ENCODE peak calls at places on chromosome 19, in ten cellular contexts. M, N, Q, Z, A, B, K, T, E and O are unnamed samples.

GRCh38 chr19:46551175-46551574 is 50.0 kb upstream of the CALM3 start:
- ATAC-seq in M (no peak), K (no peak), Z (peak; percentile 38), T (peak; percentile 21), N (no peak), A (no peak), B (no peak), E (no peak), Q (no peak), O (no peak)

GRCh38 chr19:3608750-3609322 is 2.2 kb upstream of the TBXA2R start:
- ATAC-seq in K (no peak), Z (peak; percentile 7), B (peak; percentile 4), E (no peak), A (no peak), T (no peak), Q (no peak), N (no peak), M (peak; percentile 25), O (no peak)

GRCh38 chr19:33391631-33392249 is 18.2 kb downstream of the CEBPG start:
- ATAC-seq in Q (no peak), A (peak; percentile 5), M (no peak), K (no peak), N (no peak), E (peak; percentile 21), T (no peak), Z (peak; percentile 6), B (peak; percentile 37), O (no peak)

GRCh38 chr19:7216373-7216902 is 77.8 kb downstream of the INSR start:
- ATAC-seq in Q (no peak), Z (no peak), A (no peak), T (no peak), K (no peak), N (no peak), E (no peak), M (no peak), B (no peak), O (no peak)

GRCh38 chr19:58368561-58369360 is 6.2 kb upstream of the ZNF497 start:
- ATAC-seq in Q (no peak), N (no peak), Z (no peak), B (no peak), K (no peak), M (no peak), E (no peak), A (no peak), T (no peak), O (no peak)

GRCh38 chr19:19821366-19822147 is at the start of gene ZNF506:
- ATAC-seq in N (peak; percentile 98), B (no peak), Z (peak; percentile 97), K (peak; percentile 98), E (peak; percentile 81), A (no peak), Q (no peak), M (peak; percentile 98), T (peak; percentile 99), O (peak; percentile 99)

GRCh38 chr19:47542030-47542475 is 27.2 kb upstream of the NAPA start:
- ATAC-seq in M (peak; percentile 91), N (peak; percentile 63), E (no peak), B (no peak), Q (no peak), A (no peak), T (no peak), Z (no peak), K (no peak), O (peak; percentile 45)

GRCh38 chr19:18401580-18402112 is 4.2 kb upstream of the LRRC25 start:
- ATAC-seq in T (peak; percentile 76), A (peak; percentile 76), Z (peak; percentile 63), K (peak; percentile 30), N (peak; percentile 59), Q (peak; percentile 83), M (peak; percentile 81), E (peak; percentile 94), B (peak; percentile 94), O (peak; percentile 76)

GRCh38 chr19:28873301-28873700 is 339.6 kb downstream of the UQCRFS1 start:
- ATAC-seq in Z (no peak), B (no peak), T (no peak), Q (no peak), M (no peak), N (no peak), A (no peak), K (no peak), E (no peak), O (no peak)

DNA sequence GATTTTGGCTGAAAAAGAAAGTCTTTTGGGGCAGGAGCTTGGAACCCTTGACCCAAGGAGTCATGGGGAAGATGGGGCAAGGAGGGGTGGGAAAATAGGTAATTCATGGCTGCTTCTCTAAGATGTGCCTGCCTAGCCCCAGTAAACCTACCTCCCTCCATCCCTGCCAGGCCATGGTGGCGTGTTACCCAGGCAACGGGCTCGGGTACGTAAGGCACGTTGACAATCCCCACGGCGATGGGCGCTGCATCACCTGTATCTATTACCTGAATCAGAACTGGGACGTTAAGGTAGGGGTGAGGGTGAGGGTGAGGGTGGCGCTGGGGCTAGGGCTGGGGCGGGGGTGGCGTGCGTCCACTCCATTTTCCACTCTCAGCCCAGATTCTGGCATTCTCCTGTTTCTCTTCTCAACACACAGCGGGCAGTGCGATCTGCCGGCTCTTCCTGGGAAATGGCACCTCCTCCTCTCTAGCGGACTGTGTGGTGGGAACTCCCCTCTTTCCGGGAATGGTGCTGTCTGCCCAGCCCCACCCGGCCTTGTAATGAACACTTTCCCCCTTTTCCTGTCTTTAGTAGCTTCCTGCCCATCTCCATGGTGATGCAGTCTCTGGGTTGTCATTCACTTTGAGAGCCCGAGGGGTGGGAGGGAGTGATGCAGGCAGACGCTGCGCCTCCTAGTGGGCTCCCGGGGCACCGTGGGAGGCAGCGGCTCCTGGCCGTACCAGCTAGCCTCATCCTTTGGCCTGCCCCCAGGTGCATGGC is 7.6 kb downstream of the EGLN2 start:
- ATAC-seq in B (peak; percentile 68), Q (peak; percentile 69), E (peak; percentile 81), N (peak; percentile 48), K (peak; percentile 7), M (peak; percentile 38), Z (peak; percentile 18), A (peak; percentile 81), T (peak; percentile 19), O (peak; percentile 57)
- TF ChIP-seq CTCF in B (peak; percentile 85), Q (peak; percentile 90), E (peak; percentile 78), N (peak; percentile 92), K (peak; percentile 24), M (peak; percentile 85), Z (peak; percentile 41), A (peak; percentile 77), T (peak; percentile 75), O (peak; percentile 90)

GRCh38 chr19:1612114-1613086 is 7.1 kb upstream of the UQCR11 start:
- ATAC-seq in N (no peak), T (no peak), M (no peak), E (no peak), Z (no peak), K (no peak), A (no peak), B (no peak), Q (no peak), O (no peak)

GRCh38 chr19:1608414-1609391 is 3.4 kb upstream of the UQCR11 start:
- ATAC-seq in N (no peak), E (no peak), A (no peak), Z (no peak), B (no peak), Q (peak; percentile 2), K (no peak), M (no peak), T (no peak), O (no peak)

GRCh38 chr19:1611353-1611752 is 6.1 kb upstream of the UQCR11 start:
- ATAC-seq in N (no peak), E (no peak), T (no peak), Q (no peak), B (no peak), Z (no peak), A (no peak), K (no peak), M (no peak), O (no peak)

GRCh38 chr19:1610579-1610978 is 5.3 kb upstream of the UQCR11 start:
- ATAC-seq in K (no peak), M (no peak), Q (no peak), Z (no peak), N (no peak), E (no peak), T (no peak), A (no peak), B (no peak), O (no peak)

GRCh38 chr19:1609680-1610474 is 4.6 kb upstream of the UQCR11 start:
- ATAC-seq in B (no peak), T (no peak), Z (no peak), N (no peak), E (no peak), M (no peak), A (no peak), Q (no peak), K (no peak), O (no peak)
- H3K27ac ChIP-seq in B (no peak overlapping the region), T (no peak overlapping the region), Z (no peak overlapping the region), N (no peak overlapping the region), E (no peak overlapping the region), M (no peak overlapping the region), A (no peak overlapping the region), Q (no peak overlapping the region), K (no peak overlapping the region), O (no peak overlapping the region)

DNA sequence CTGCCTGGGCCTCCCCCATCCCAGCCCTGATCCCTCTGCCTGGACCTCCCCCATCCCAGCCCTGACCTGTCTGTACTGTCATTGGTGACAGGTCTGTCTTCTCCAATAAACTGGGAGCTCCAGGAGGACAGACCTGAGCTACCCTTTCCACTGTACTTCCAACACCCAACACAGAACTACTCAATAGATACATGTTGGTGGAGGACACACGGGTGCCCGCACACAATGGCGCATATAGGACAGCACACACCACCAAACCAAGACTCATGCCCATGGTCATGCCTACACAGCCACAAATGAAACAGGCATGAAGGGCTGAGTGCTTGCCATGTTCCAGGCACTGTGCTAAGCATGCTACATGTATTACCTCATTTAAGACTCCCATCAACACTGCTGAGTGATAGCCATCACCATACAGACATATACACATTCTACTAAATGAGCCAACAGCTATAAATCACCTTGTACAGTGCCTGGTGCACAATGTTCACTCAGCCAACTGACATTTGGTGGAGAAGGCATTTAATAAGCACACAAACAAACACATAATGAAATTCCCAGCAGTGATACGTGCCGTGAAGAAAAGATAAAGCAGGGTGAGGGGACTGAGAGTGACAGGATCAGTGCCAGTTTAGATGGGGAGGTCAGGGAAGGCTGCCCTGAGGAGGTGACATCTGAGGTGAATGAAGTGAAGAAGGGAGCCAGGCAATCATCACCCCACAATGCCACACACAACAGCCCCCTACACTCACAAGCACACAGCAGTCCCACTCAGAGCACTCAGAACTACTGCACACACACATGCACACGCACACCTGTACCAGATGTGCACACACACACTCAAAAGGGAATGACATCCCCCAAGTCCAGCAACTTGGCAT is 857 bp downstream of the POU2F2 start:
- ATAC-seq in Q (no peak), K (no peak), N (no peak), E (no peak), M (no peak), Z (no peak), B (no peak), T (no peak), A (no peak), O (no peak)
- TF ChIP-seq POLR2A in Q (no peak), K (no peak), N (no peak), E (no peak), M (no peak), Z (no peak), B (no peak), T (no peak), A (no peak), O (no peak)

DNA sequence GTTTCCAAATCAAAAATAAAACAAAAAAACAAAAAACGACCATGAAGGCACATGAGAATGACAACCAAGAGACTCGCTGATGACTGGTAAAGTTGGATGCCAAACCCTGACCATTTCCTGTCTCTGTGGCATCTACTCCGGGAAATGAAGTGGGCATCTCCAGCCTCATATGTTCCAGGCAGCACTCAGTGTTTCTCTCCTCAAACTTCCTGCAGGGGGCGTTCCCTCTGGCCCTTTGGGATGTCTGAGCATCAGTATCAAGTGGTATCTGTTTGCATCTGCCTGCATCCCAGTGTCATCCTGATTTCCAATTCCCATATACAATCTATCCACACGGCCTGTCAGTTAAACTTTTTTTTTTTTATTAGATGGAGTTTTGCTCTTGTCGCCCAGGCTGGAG is 9.8 kb upstream of the SIGLEC12 start:
- ATAC-seq in Q (peak; percentile 82), N (no peak), A (no peak), K (no peak), T (no peak), M (no peak), B (no peak), E (peak; percentile 55), Z (no peak), O (no peak)
- TF ChIP-seq CTCF in Q (peak; percentile 74), N (no peak), A (peak; percentile 15), K (no peak), T (no peak), M (no peak), B (peak; percentile 52), E (no peak), Z (no peak), O (no peak)